ENCODE peak calls at places on chromosome 18, in six cellular contexts. F, B, A, K, C and O are unnamed samples.
A peak's percentile ranks its signal among the peaks of the same experiment; 100 is the strongest.

GRCh38 chr18:10354241-10354811 is 100.1 kb upstream of the APCDD1 start:
- DNase-seq in F (no peak), B (no peak), A (no peak), K (no peak), C (no peak), O (no peak)

GRCh38 chr18:51400721-51401120 is 203.2 kb upstream of the MEX3C start:
- DNase-seq in F (no peak), B (no peak), A (no peak), K (no peak), C (no peak), O (no peak)

GRCh38 chr18:8073167-8073566 is 506.1 kb downstream of the PTPRM start:
- DNase-seq in F (no peak), B (no peak), A (no peak), K (no peak), C (no peak), O (no peak)

GRCh38 chr18:54822872-54823845 is 5.1 kb upstream of the RAB27B start:
- DNase-seq in F (no peak), B (peak; percentile 87), A (no peak), K (no peak), C (no peak), O (peak; percentile 75)

GRCh38 chr18:13461488-13461887 is 242.9 kb downstream of the LDLRAD4 start:
- DNase-seq in F (no peak), B (no peak), A (no peak), K (no peak), C (no peak), O (no peak)

GRCh38 chr18:3037423-3037915 is 24.5 kb upstream of the LPIN2 start:
- DNase-seq in F (no peak), B (peak; percentile 92), A (no peak), K (no peak), C (peak; percentile 45), O (peak; percentile 57)

GRCh38 chr18:79508565-79509535 is 113.1 kb downstream of the NFATC1 start:
- DNase-seq in F (no peak), B (no peak), A (no peak), K (no peak), C (no peak), O (no peak)

GRCh38 chr18:22489694-22490093 is 72.0 kb upstream of the CTAGE1 start:
- DNase-seq in F (no peak), B (peak; percentile 46), A (no peak), K (no peak), C (no peak), O (no peak)

GRCh38 chr18:3411854-3412268 is 38.1 kb upstream of the TGIF1 start:
- DNase-seq in F (peak; percentile 57), B (no peak), A (peak; percentile 36), K (no peak), C (no peak), O (no peak)

GRCh38 chr18:31954349-31954748 is 11.4 kb upstream of the TRAPPC8 start:
- DNase-seq in F (no peak), B (peak; percentile 44), A (no peak), K (peak; percentile 30), C (no peak), O (no peak)

GRCh38 chr18:13524824-13525223 is 201.5 kb downstream of the FAM210A start:
- DNase-seq in F (no peak), B (no peak), A (no peak), K (no peak), C (no peak), O (no peak)

GRCh38 chr18:50748243-50749229 is 71.3 kb downstream of the MRO start:
- DNase-seq in F (no peak), B (no peak), A (no peak), K (no peak), C (no peak), O (no peak)

GRCh38 chr18:68925268-68925667 is 127.4 kb downstream of the CCDC102B start:
- DNase-seq in F (no peak), B (peak; percentile 9), A (no peak), K (no peak), C (no peak), O (peak; percentile 11)

GRCh38 chr18:2655954-2656236 is 369 bp downstream of the SMCHD1 start:
- DNase-seq in F (no peak), B (no peak), A (peak; percentile 52), K (no peak), C (no peak), O (no peak)

GRCh38 chr18:75429975-75430374 is 2.5 kb upstream of the SMIM21 start:
- DNase-seq in F (no peak), B (no peak), A (no peak), K (no peak), C (no peak), O (no peak)

GRCh38 chr18:51568151-51568550 is 370.7 kb upstream of the MEX3C start:
- DNase-seq in F (no peak), B (no peak), A (no peak), K (no peak), C (no peak), O (no peak)

GRCh38 chr18:58128286-58129018 is 84.4 kb downstream of the NEDD4L start:
- DNase-seq in F (no peak), B (no peak), A (no peak), K (no peak), C (no peak), O (no peak)

GRCh38 chr18:468841-469796 is 31.4 kb downstream of the COLEC12 start:
- DNase-seq in F (no peak), B (no peak), A (no peak), K (no peak), C (no peak), O (no peak)

GRCh38 chr18:61322265-61322873 is 10.9 kb upstream of the CDH20 start:
- DNase-seq in F (no peak), B (peak; percentile 66), A (peak; percentile 76), K (peak; percentile 44), C (peak; percentile 37), O (peak; percentile 47)

GRCh38 chr18:60391571-60392226 is 19.1 kb upstream of the MC4R start:
- DNase-seq in F (no peak), B (no peak), A (no peak), K (no peak), C (no peak), O (no peak)

DNA sequence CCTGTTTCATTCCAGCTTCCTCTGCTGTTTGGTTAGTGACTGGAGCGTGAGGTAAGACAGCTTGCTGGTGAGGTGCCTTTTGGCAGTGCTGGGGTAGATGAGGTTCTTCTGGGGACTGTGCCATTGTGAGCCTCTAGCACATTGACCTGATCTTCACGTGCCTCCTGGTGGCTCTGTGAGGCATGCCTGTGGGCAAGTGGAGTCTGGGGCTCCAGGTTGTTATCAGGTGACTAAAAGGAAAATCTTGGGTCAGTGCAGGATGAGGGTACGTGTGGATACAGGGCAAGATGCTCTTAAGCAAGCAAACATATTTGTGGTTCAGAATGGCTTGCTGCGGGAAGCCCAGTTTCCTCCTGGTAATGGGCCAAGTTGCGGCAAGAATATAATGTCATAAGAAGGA is 75.4 kb downstream of the FHOD3 start:
- DNase-seq in F (no peak), B (peak; percentile 40), A (no peak), K (no peak), C (no peak), O (peak; percentile 72)
- H3K4me1 ChIP-seq in F (no peaks in the 10 kb centered on the region), B (peaks cover 16% of the 10 kb centered on the region), A (no peaks in the 10 kb centered on the region), K (no peaks in the 10 kb centered on the region), C (no peaks in the 10 kb centered on the region), O (no peaks in the 10 kb centered on the region)

GRCh38 chr18:46843372-46843771 is 73.9 kb downstream of the PIAS2 start:
- DNase-seq in F (no peak), B (no peak), A (no peak), K (no peak), C (no peak), O (no peak)

DNA sequence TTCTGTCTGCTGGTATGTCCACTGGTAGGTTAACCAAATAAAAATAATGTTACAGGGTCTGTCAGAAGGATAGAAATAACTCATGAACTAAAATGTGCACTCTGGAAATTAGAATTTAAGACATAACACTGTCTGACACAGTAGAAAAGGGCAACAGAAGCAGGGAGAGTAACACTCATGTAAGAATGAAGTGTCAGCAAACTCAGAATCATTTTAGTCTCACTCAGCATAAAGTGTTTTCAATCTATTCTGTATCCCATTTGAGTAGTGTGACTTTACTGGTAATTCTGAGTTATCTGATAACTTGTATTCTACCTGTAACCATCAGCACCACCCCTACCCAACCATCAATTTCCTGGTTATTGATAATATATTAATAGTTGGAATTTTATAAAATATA is 68.3 kb downstream of the PIAS2 start:
- DNase-seq in F (no peak), B (no peak), A (no peak), K (no peak), C (no peak), O (no peak)
- H3K27ac ChIP-seq in F (no peak overlapping the region), B (no peak overlapping the region), A (no peak overlapping the region), K (no peak overlapping the region), C (no peak overlapping the region), O (no peak overlapping the region)

DNA sequence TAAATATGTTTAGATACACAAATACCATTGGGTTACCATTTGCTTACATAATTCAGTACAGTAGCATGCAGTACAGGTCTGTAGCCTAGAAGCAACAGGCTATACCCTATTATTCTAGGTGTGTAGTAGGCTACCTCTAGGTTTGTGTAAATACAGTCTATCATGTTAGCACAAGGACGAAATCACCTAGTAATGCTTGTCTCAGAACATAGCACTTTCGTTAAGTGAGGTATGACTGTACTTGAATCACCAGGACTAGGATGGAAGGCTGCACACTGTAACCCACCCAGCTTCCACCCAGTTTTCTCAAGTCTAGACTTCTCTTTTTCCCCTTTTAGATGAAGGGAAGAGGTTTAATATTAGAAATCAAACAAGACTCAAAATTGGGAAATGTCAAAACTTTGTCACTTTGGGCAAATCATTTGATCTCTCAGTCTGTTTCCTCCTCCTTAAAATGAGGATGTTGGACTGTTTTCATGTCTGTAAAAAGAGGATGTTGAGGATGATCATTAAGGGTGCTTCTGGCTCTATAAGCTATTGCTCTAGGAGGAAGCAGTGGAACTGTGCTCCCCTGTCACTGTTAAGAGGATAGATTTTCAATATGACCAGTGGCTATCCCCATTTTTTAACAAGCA is 3.8 kb upstream of the SOCS6 start:
- DNase-seq in F (no peak), B (no peak), A (no peak), K (no peak), C (no peak), O (no peak)
- TF ChIP-seq CTCF in F (no peak), B (no peak), A (no peak), K (no peak), C (no peak), O (no peak)

GRCh38 chr18:48923746-48924580 is 26.8 kb downstream of the SMAD7 start:
- DNase-seq in F (no peak), B (peak; percentile 16), A (no peak), K (no peak), C (no peak), O (peak; percentile 56)
- H3K4me1 ChIP-seq in F (peaks cover 56% of the 10 kb centered on the region), B (peaks cover 14% of the 10 kb centered on the region), A (peaks cover 52% of the 10 kb centered on the region), K (peaks cover 44% of the 10 kb centered on the region), C (peaks cover 37% of the 10 kb centered on the region), O (peaks cover 27% of the 10 kb centered on the region)

DNA sequence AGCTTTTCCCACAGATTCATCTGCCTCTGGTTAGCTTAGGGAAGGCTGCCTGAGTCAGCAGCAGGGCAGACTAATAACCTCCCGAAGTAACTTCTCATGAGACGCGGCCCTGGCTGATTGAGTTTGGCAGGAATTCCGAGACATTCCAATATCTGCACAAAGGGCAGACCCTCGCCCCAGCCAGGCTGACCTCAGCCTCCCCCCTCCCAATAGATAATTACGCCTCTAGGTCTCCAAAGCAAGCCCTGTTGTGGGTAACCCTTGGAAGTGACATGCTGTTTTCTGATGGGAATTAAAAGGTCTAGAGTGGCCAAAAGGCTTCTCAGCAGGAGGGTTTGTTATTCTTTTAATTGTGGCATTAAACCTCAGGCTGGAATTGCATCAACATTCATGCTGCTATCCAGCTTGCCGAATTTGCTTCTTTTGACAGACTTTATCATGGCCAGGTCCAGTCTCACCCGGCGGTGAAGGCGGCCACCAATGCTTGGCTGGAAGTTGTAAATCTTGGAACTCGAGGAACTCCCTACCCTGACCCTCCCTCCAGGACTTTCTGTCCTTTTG is 98.0 kb upstream of the SLC14A2 start:
- DNase-seq in F (no peak), B (no peak), A (peak; percentile 75), K (peak; percentile 64), C (no peak), O (no peak)
- H3K27ac ChIP-seq in F (no peak overlapping the region), B (no peak overlapping the region), A (peak overlapping the region; percentile 64), K (peak overlapping the region; percentile 35), C (no peak overlapping the region), O (no peak overlapping the region)

GRCh38 chr18:64103979-64104378 is 44.9 kb downstream of the LINC00305 start:
- DNase-seq in F (no peak), B (peak; percentile 37), A (no peak), K (no peak), C (peak; percentile 3), O (no peak)
- TF ChIP-seq CTCF in F (no peak), B (peak; percentile 64), A (no peak), K (no peak), C (no peak), O (no peak)